ENCODE peak calls at places on chromosomes 16 and 17, in six cellular contexts. W, K, D, M, G and R are unnamed samples.

GRCh38 chr17:58344791-58345157 is 7.2 kb downstream of the SUPT4H1 start:
- DNase-seq in K (no peak), M (no peak), D (peak; percentile 79), W (no peak), G (no peak), R (peak; percentile 88)

GRCh38 chr17:30332057-30332542 is 1.8 kb downstream of the TMIGD1 start:
- DNase-seq in M (peak; percentile 72), G (no peak), W (peak; percentile 56), K (peak; percentile 92), D (peak; percentile 59), R (peak; percentile 14)

GRCh38 chr17:63588797-63589196 is 11.9 kb upstream of the TACO1 start:
- DNase-seq in G (no peak), W (no peak), D (no peak), K (no peak), M (no peak), R (no peak)

GRCh38 chr17:6753006-6753445 is 2.8 kb upstream of the XAF1 start:
- DNase-seq in M (peak; percentile 88), W (peak; percentile 11), G (peak; percentile 63), K (peak; percentile 77), D (peak; percentile 72), R (peak; percentile 5)

GRCh38 chr17:50946223-50946890 is 80.2 kb upstream of the TOB1 start:
- DNase-seq in D (no peak), W (no peak), G (peak; percentile 31), M (no peak), K (no peak), R (no peak)

GRCh38 chr17:79942011-79942405 is 93.7 kb downstream of the TBC1D16 start:
- DNase-seq in G (no peak), D (no peak), W (no peak), M (no peak), K (no peak), R (no peak)

GRCh38 chr17:79814966-79815835 is 18.3 kb upstream of the CBX8 start:
- DNase-seq in K (no peak), G (peak; percentile 68), M (peak; percentile 79), D (no peak), W (peak; percentile 74), R (no peak)

GRCh38 chr17:8212312-8213180 is 2.2 kb upstream of the AURKB start:
- DNase-seq in D (no peak), M (no peak), G (no peak), K (no peak), W (no peak), R (no peak)

GRCh38 chr17:64061157-64061898 is 40.9 kb upstream of the ICAM2 start:
- DNase-seq in K (peak; percentile 36), M (peak; percentile 41), W (no peak), G (no peak), D (no peak), R (no peak)

GRCh38 chr17:64080174-64080618 is 49.7 kb downstream of the ERN1 start:
- DNase-seq in M (no peak), W (no peak), K (no peak), D (no peak), G (no peak), R (no peak)

GRCh38 chr16:66262253-66263167 is 104.0 kb upstream of the CDH5 start:
- DNase-seq in K (peak; percentile 57), D (no peak), W (peak; percentile 32), G (no peak), M (peak; percentile 32), R (no peak)
- H2AFZ ChIP-seq in K (no peak overlapping the region), D (no peak overlapping the region), W (no peak overlapping the region), G (no peak overlapping the region), M (peak overlapping the region; percentile 12), R (no peak overlapping the region)

GRCh38 chr16:63578791-63579190 is 1542.6 kb upstream of the CDH8 start:
- DNase-seq in G (no peak), W (no peak), D (no peak), K (no peak), M (no peak), R (no peak)

GRCh38 chr16:63581560-63581959 is 1540.3 kb downstream of the CDH11 start:
- DNase-seq in D (no peak), M (no peak), K (no peak), W (no peak), G (no peak), R (no peak)

GRCh38 chr16:63575031-63575430 is 1538.8 kb upstream of the CDH8 start:
- DNase-seq in M (no peak), K (no peak), G (no peak), W (no peak), D (no peak), R (no peak)

DNA sequence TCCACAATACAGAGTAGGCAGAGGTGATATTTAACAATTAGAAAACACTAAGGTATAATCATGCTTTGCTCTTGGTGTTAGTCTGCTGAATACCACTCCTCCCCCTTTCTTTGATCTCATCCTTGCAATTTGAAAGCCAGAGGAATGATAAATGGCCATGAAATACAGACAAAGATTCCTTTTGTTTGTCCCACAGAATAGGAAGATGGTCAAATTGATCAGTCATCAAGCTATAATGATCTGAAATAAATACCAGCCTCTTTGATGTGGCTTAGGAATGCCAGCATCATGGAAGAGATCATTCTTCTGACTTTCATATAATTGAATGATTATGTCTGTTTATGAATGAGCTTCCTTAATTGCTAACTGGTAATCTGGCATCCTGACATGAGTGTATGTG is 1541.7 kb upstream of the CDH8 start:
- DNase-seq in M (no peak), G (no peak), W (no peak), K (no peak), D (no peak), R (no peak)
- H2AFZ ChIP-seq in M (no peak overlapping the region), G (no peak overlapping the region), W (no peak overlapping the region), K (no peak overlapping the region), D (no peak overlapping the region), R (no peak overlapping the region)

GRCh38 chr16:51271156-51271555 is 120.1 kb upstream of the SALL1 start:
- DNase-seq in M (no peak), W (no peak), K (no peak), G (no peak), D (no peak), R (no peak)
- H2AFZ ChIP-seq in M (no peak overlapping the region), W (no peak overlapping the region), K (no peak overlapping the region), G (no peak overlapping the region), D (no peak overlapping the region), R (no peak overlapping the region)

GRCh38 chr16:84039696-84040095 is 2.9 kb downstream of the SLC38A8 start:
- DNase-seq in K (no peak), M (no peak), W (no peak), G (no peak), D (no peak), R (no peak)
- H2AFZ ChIP-seq in K (no peak overlapping the region), M (no peak overlapping the region), W (no peak overlapping the region), G (no peak overlapping the region), D (no peak overlapping the region), R (no peak overlapping the region)

GRCh38 chr16:20811889-20812439 is 5.6 kb downstream of the REXO5 start:
- DNase-seq in G (no peak), W (no peak), K (no peak), D (no peak), M (no peak), R (no peak)

GRCh38 chr16:20818929-20819585 is 12.7 kb downstream of the REXO5 start:
- DNase-seq in G (no peak), D (no peak), W (no peak), K (no peak), M (no peak), R (no peak)

GRCh38 chr16:20812510-20812909 is 6.2 kb downstream of the REXO5 start:
- DNase-seq in M (no peak), G (no peak), D (no peak), K (no peak), W (no peak), R (no peak)

GRCh38 chr16:20814761-20815160 is 8.4 kb downstream of the REXO5 start:
- DNase-seq in M (no peak), W (no peak), K (peak; percentile 0), G (no peak), D (peak; percentile 29), R (no peak)
- H2AFZ ChIP-seq in M (no peak overlapping the region), W (no peak overlapping the region), K (no peak overlapping the region), G (no peak overlapping the region), D (no peak overlapping the region), R (no peak overlapping the region)

GRCh38 chr17:11996722-11997146 is 541 bp downstream of the ZNF18 start:
- DNase-seq in K (peak; percentile 28), D (peak; percentile 59), G (no peak), M (peak; percentile 72), W (peak; percentile 49), R (peak; percentile 63)

GRCh38 chr17:11999715-12000114 is 2.4 kb upstream of the ZNF18 start:
- DNase-seq in M (no peak), G (no peak), D (no peak), K (no peak), W (no peak), R (no peak)

GRCh38 chr17:11997147-11997971 is at the start of gene ZNF18:
- DNase-seq in K (peak; percentile 90), D (peak; percentile 95), G (peak; percentile 99), W (peak; percentile 99), M (peak; percentile 99), R (peak; percentile 94)

DNA sequence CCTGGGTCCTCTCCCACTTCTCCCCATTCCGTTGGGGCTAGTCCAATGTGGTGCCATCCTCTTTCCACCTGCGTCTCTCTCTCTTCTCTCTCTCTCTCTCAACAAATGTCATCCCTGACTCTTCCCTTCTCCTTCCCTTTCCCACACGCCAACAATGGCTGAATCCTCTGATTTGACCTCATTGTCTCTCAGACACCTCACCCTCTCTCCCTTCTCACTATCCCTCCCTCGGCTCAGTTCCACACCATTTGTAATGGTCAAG is 628 bp upstream of the ZNF18 start:
- DNase-seq in G (no peak), D (no peak), W (no peak), M (no peak), K (no peak), R (no peak)
- H2AFZ ChIP-seq in G (no peak overlapping the region), D (peak overlapping the region; percentile 98), W (peak overlapping the region; percentile 97), M (peak overlapping the region; percentile 99), K (peak overlapping the region; percentile 96), R (peak overlapping the region; percentile 97)

DNA sequence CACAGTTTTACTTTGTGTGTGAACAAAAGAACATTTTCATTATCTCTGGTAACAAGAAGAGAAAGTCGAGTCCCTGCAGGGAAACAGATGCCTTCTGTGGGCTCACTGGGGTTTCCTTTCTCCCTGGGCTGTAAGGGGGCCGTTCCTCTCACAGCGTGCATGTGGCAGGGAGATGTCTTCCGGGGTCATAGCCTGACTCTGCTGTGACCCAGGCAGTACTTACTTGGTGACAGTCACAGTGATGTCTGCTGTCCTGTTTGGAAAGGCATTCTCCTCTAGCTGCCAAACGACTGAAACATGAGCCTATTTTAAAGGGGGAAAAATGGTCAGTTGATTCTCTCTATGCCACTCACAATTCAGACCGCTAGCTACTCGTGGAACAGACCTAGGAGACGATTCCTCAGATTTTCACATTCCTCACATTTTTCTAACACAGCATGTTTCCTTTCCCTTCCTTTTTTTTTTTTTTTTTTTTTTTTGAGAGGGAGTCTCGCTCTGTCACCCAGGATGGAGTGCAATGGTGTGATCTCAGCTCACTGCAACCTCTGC is 7.3 kb downstream of the HASPIN start:
- DNase-seq in D (no peak), K (peak; percentile 42), W (no peak), M (peak; percentile 26), G (no peak), R (no peak)
- H2AFZ ChIP-seq in D (no peak overlapping the region), K (peak overlapping the region; percentile 72), W (no peak overlapping the region), M (peak overlapping the region; percentile 68), G (no peak overlapping the region), R (no peak overlapping the region)